ENCODE peak calls at places on chromosomes 7 and 10, in five cellular contexts. A, S, D, X and U are unnamed samples.

GRCh38 chr10:90484518-90484917 is 373.3 kb downstream of the HTR7 start:
- DNase-seq in X (no peak), D (peak; percentile 16), A (no peak), S (no peak), U (no peak)

GRCh38 chr10:22473044-22473443 is 127.7 kb downstream of the SPAG6 start:
- DNase-seq in S (no peak), X (no peak), A (no peak), D (no peak), U (no peak)

GRCh38 chr10:128568491-128568890 is 442.3 kb upstream of the MKI67 start:
- DNase-seq in D (no peak), A (no peak), X (no peak), S (no peak), U (no peak)

GRCh38 chr10:3526721-3527120 is 258.3 kb downstream of the KLF6 start:
- DNase-seq in D (no peak), A (peak; percentile 47), X (no peak), S (no peak), U (no peak)

GRCh38 chr10:126902157-126902556 is 3.1 kb upstream of the DOCK1 start:
- DNase-seq in S (no peak), A (peak; percentile 97), X (no peak), D (no peak), U (peak; percentile 98)

GRCh38 chr7:4771737-4772136 is 3.7 kb upstream of the AP5Z1 start:
- DNase-seq in X (no peak), D (no peak), A (no peak), S (no peak), U (no peak)

GRCh38 chr10:13784067-13784466 is 197.3 kb downstream of the PRPF18 start:
- DNase-seq in S (peak; percentile 25), X (no peak), A (peak; percentile 71), D (no peak), U (peak; percentile 68)

GRCh38 chr7:35780070-35780469 is 20.8 kb upstream of the SEPTIN7 start:
- DNase-seq in S (no peak), A (no peak), X (no peak), D (no peak), U (no peak)

GRCh38 chr7:44286182-44286617 is 39.2 kb downstream of the CAMK2B start:
- DNase-seq in A (no peak), D (peak; percentile 36), X (peak; percentile 4), S (peak; percentile 1), U (no peak)